ENCODE peak calls at places on chromosomes 12 and 14, in eight cellular contexts. Y is sigmoid colon, V is IMR-90, R is lung, E is HFF-Myc, P is AG04450, D is type B pancreatic cell, C is fibroblast of villous mesenchyme. K is an unnamed sample.

GRCh38 chr12:49874142-49874897 is 29.4 kb downstream of the FAIM2 start:
- DNase-seq in Y (no peak), V (peak; percentile 21), R (no peak), E (no peak), P (no peak), D (no peak), C (peak; percentile 86), K (no peak)

GRCh38 chr12:48160807-48161206 is 3.5 kb upstream of the ASB8 start:
- DNase-seq in Y (no peak), V (no peak), R (no peak), E (no peak), P (no peak), D (no peak), C (no peak), K (no peak)

GRCh38 chr12:47164730-47165439 is 85.1 kb upstream of the AMIGO2 start:
- DNase-seq in Y (no peak), V (peak; percentile 83), R (no peak), E (no peak), P (no peak), D (no peak), C (no peak), K (no peak)

GRCh38 chr14:35789651-35790050 is 19.4 kb downstream of the RALGAPA1 start:
- DNase-seq in Y (no peak), V (peak; percentile 68), R (no peak), E (no peak), P (no peak), D (no peak), C (no peak), K (no peak)

GRCh38 chr14:68544150-68544892 is 248.5 kb downstream of the ZFP36L1 start:
- DNase-seq in Y (peak; percentile 97), V (peak; percentile 100), R (peak; percentile 54), E (peak; percentile 96), P (peak; percentile 97), D (no peak), C (peak; percentile 95), K (no peak)

GRCh38 chr14:75188520-75189267 is 12.3 kb upstream of the TMED10 start:
- DNase-seq in Y (no peak), V (no peak), R (peak; percentile 42), E (no peak), P (no peak), D (no peak), C (no peak), K (no peak)

GRCh38 chr14:65840118-65840751 is 427.7 kb downstream of the FUT8 start:
- DNase-seq in Y (no peak), V (no peak), R (no peak), E (no peak), P (no peak), D (no peak), C (no peak), K (no peak)

GRCh38 chr12:81010641-81011040 is 67.2 kb upstream of the ACSS3 start:
- DNase-seq in Y (no peak), V (no peak), R (no peak), E (no peak), P (no peak), D (no peak), C (no peak), K (no peak)

GRCh38 chr14:30339311-30339901 is 219.6 kb upstream of the G2E3 start:
- DNase-seq in Y (no peak), V (no peak), R (no peak), E (no peak), P (no peak), D (no peak), C (no peak), K (no peak)

GRCh38 chr12:115235880-115236279 is 551.9 kb upstream of the TBX3 start:
- DNase-seq in Y (no peak), V (no peak), R (no peak), E (no peak), P (no peak), D (no peak), C (no peak), K (no peak)

GRCh38 chr12:115245005-115245404 is 561.0 kb upstream of the TBX3 start:
- DNase-seq in Y (no peak), V (no peak), R (no peak), E (no peak), P (no peak), D (no peak), C (no peak), K (no peak)

GRCh38 chr12:115243933-115244628 is 560.1 kb upstream of the TBX3 start:
- DNase-seq in Y (no peak), V (no peak), R (no peak), E (no peak), P (no peak), D (no peak), C (no peak), K (no peak)

DNA sequence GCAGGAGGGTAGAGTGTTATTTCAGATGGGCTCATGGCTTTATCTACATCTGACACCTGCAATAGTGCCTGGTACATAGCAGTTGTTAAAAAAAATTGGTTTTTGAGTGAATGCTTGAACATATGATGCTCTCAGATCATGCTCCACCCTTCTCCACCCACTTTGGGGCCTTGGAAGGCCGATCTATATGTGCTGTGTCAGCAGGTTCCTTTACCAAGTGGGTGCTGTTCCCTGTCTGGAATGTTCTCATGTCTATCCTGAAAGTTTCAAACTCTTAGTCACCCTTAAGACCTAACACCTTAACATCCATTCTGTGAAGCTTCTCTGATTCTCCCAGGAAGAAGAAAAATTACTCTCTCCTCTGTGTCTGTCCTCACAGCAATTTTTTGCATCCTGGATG is 556.3 kb upstream of the TBX3 start:
- DNase-seq in Y (no peak), V (no peak), R (no peak), E (no peak), P (no peak), D (no peak), C (no peak), K (no peak)
- TF ChIP-seq CTCF in Y (no peak), V (no peak), R (no peak), E (no peak), P (no peak), D (no peak), C (no peak), K (no peak)

GRCh38 chr12:104638218-104638617 is 181.5 kb downstream of the CHST11 start:
- DNase-seq in Y (no peak), V (no peak), R (no peak), E (no peak), P (no peak), D (no peak), C (no peak), K (no peak)

GRCh38 chr12:104643921-104644669 is 187.3 kb downstream of the CHST11 start:
- DNase-seq in Y (no peak), V (no peak), R (no peak), E (no peak), P (no peak), D (no peak), C (no peak), K (no peak)

GRCh38 chr12:104643093-104643646 is 186.4 kb downstream of the CHST11 start:
- DNase-seq in Y (no peak), V (no peak), R (no peak), E (no peak), P (no peak), D (no peak), C (no peak), K (no peak)

GRCh38 chr12:104638760-104639319 is 182.1 kb downstream of the CHST11 start:
- DNase-seq in Y (no peak), V (no peak), R (no peak), E (no peak), P (no peak), D (no peak), C (no peak), K (no peak)

GRCh38 chr12:104641862-104642261 is 185.1 kb downstream of the CHST11 start:
- DNase-seq in Y (no peak), V (no peak), R (no peak), E (no peak), P (no peak), D (no peak), C (no peak), K (no peak)
- TF ChIP-seq CTCF in Y (no peak), V (no peak), R (no peak), E (no peak), P (no peak), D (no peak), C (no peak), K (no peak)

DNA sequence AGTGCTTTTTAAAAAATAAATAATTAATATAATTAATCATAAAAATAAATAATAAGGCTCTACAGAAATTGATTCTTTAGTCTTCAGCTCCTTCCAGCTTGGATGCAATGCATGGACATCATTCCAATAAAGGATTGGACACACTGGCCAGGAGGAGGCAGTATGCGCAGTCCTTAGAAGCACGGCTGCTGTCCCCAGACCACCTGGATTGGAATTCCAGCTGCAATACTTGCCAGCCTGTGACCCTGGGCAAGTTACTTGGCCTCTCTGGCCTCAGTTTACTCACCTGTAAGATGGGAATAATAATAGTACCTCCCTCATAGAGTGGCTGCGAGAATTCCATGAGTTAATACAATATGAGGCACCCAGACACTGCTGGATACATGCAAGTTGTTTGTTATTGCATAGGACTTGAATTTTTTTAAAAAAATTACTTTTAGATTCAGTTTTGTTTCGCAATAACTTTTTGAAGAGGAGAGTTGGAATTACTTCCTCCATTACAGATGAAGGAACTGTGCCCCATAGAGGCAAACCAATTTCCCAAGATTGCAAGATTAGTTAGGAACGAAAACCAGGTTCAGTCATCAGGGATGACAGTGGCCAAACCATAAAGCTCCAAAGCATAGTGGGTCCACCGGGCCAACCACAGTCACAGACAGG is 12.2 kb downstream of the RPH3A start:
- DNase-seq in Y (no peak), V (no peak), R (no peak), E (no peak), P (no peak), D (no peak), C (no peak), K (no peak)
- TF ChIP-seq CTCF in Y (no peak), V (no peak), R (no peak), E (no peak), P (no peak), D (no peak), C (no peak), K (no peak)

GRCh38 chr14:85579957-85580356 is 50.0 kb downstream of the FLRT2 start:
- DNase-seq in Y (no peak), V (no peak), R (no peak), E (no peak), P (no peak), D (no peak), C (no peak), K (no peak)

GRCh38 chr14:85580536-85581165 is 50.7 kb downstream of the FLRT2 start:
- DNase-seq in Y (no peak), V (peak; percentile 30), R (no peak), E (no peak), P (no peak), D (no peak), C (peak; percentile 59), K (no peak)

GRCh38 chr14:85584481-85584880 is 54.5 kb downstream of the FLRT2 start:
- DNase-seq in Y (no peak), V (no peak), R (no peak), E (no peak), P (no peak), D (no peak), C (no peak), K (no peak)

GRCh38 chr14:85587152-85587697 is 57.3 kb downstream of the FLRT2 start:
- DNase-seq in Y (no peak), V (peak; percentile 63), R (peak; percentile 30), E (peak; percentile 62), P (no peak), D (no peak), C (peak; percentile 48), K (no peak)

DNA sequence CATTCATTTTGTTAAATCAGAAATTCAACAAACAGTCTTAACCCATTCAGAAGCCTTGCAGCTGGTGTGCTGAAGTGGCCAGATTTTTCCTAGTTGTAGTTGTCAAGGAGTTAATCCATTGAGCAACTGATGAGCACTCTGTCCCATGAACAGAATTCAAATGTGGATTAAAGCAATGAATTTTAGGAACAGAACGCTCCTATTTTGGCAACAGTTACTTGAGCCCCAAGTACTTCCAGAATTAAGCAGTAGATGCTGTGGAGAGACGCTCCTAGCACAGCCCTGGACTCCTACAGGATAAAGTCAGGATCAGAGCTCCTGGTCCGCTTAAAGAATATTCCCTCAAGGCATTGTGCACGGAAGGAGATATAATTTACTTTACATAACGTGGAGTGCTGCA is 53.4 kb downstream of the FLRT2 start:
- DNase-seq in Y (no peak), V (no peak), R (no peak), E (no peak), P (no peak), D (no peak), C (no peak), K (no peak)
- TF ChIP-seq CTCF in Y (no peak), V (no peak), R (no peak), E (no peak), P (no peak), D (no peak), C (no peak), K (no peak)